ENCODE peak calls at places on chromosomes 1 and 21, in eight cellular contexts. One of them, this sample, is unnamed.

GRCh38 chr1:109271458-109271857 is 11.5 kb downstream of the PSRC1 start:
- DNase-seq in RPMI8226: no peak
- DNase-seq in sciatic nerve: no peak
- DNase-seq in hypothalamus: no peak
- DNase-seq in heart left ventricle: no peak
- DNase-seq in HuH-7.5: no peak
- DNase-seq in GOT3: no peak
- DNase-seq in fibroblast of mammary gland: no peak
- DNase-seq in this sample: no peak

GRCh38 chr1:246565751-246566127 is 322 bp downstream of the TFB2M start:
- DNase-seq in RPMI8226: no peak
- DNase-seq in sciatic nerve: no peak
- DNase-seq in hypothalamus: no peak
- DNase-seq in heart left ventricle: no peak
- DNase-seq in HuH-7.5: no peak
- DNase-seq in GOT3: no peak
- DNase-seq in fibroblast of mammary gland: peak; percentile 60
- DNase-seq in this sample: no peak

GRCh38 chr1:185156321-185156853 is 366 bp downstream of the TRMT1L start:
- DNase-seq in RPMI8226: peak; percentile 43
- DNase-seq in sciatic nerve: no peak
- DNase-seq in hypothalamus: no peak
- DNase-seq in heart left ventricle: no peak
- DNase-seq in HuH-7.5: no peak
- DNase-seq in GOT3: no peak
- DNase-seq in fibroblast of mammary gland: no peak
- DNase-seq in this sample: no peak

GRCh38 chr21:28871388-28872015 is 121.2 kb downstream of the LTN1 start:
- DNase-seq in RPMI8226: no peak
- DNase-seq in sciatic nerve: no peak
- DNase-seq in hypothalamus: no peak
- DNase-seq in heart left ventricle: no peak
- DNase-seq in HuH-7.5: no peak
- DNase-seq in GOT3: no peak
- DNase-seq in fibroblast of mammary gland: peak; percentile 51
- DNase-seq in this sample: no peak

GRCh38 chr1:201020647-201021332 is 2.7 kb downstream of the KIF21B start:
- DNase-seq in RPMI8226: peak; percentile 75
- DNase-seq in sciatic nerve: no peak
- DNase-seq in hypothalamus: peak; percentile 48
- DNase-seq in heart left ventricle: no peak
- DNase-seq in HuH-7.5: peak; percentile 57
- DNase-seq in GOT3: no peak
- DNase-seq in fibroblast of mammary gland: no peak
- DNase-seq in this sample: no peak

GRCh38 chr1:240366636-240367035 is 245.3 kb downstream of the GREM2 start:
- DNase-seq in RPMI8226: no peak
- DNase-seq in sciatic nerve: no peak
- DNase-seq in hypothalamus: no peak
- DNase-seq in heart left ventricle: no peak
- DNase-seq in HuH-7.5: no peak
- DNase-seq in GOT3: no peak
- DNase-seq in fibroblast of mammary gland: no peak
- DNase-seq in this sample: no peak

GRCh38 chr1:61050541-61051454 is 31.6 kb upstream of the NFIA start:
- DNase-seq in RPMI8226: no peak
- DNase-seq in sciatic nerve: peak; percentile 82
- DNase-seq in hypothalamus: no peak
- DNase-seq in heart left ventricle: peak; percentile 86
- DNase-seq in HuH-7.5: no peak
- DNase-seq in GOT3: no peak
- DNase-seq in fibroblast of mammary gland: no peak
- DNase-seq in this sample: peak; percentile 34

GRCh38 chr1:78045850-78046778 is at the start of gene GIPC2:
- DNase-seq in RPMI8226: no peak
- DNase-seq in sciatic nerve: no peak
- DNase-seq in hypothalamus: no peak
- DNase-seq in heart left ventricle: peak; percentile 66
- DNase-seq in HuH-7.5: peak; percentile 41
- DNase-seq in GOT3: no peak
- DNase-seq in fibroblast of mammary gland: peak; percentile 56
- DNase-seq in this sample: no peak

GRCh38 chr1:24770891-24771290 is 25.6 kb downstream of the CLIC4 start:
- DNase-seq in RPMI8226: no peak
- DNase-seq in sciatic nerve: no peak
- DNase-seq in hypothalamus: no peak
- DNase-seq in heart left ventricle: no peak
- DNase-seq in HuH-7.5: no peak
- DNase-seq in GOT3: no peak
- DNase-seq in fibroblast of mammary gland: no peak
- DNase-seq in this sample: no peak

GRCh38 chr1:244755673-244756072 is 79.8 kb upstream of the COX20 start:
- DNase-seq in RPMI8226: no peak
- DNase-seq in sciatic nerve: no peak
- DNase-seq in hypothalamus: no peak
- DNase-seq in heart left ventricle: no peak
- DNase-seq in HuH-7.5: no peak
- DNase-seq in GOT3: no peak
- DNase-seq in fibroblast of mammary gland: no peak
- DNase-seq in this sample: no peak

GRCh38 chr21:44485254-44485793 is 30.0 kb downstream of the LRRC3 start:
- DNase-seq in RPMI8226: peak; percentile 52
- DNase-seq in sciatic nerve: no peak
- DNase-seq in hypothalamus: no peak
- DNase-seq in heart left ventricle: no peak
- DNase-seq in HuH-7.5: no peak
- DNase-seq in GOT3: no peak
- DNase-seq in fibroblast of mammary gland: peak; percentile 36
- DNase-seq in this sample: no peak

GRCh38 chr1:1423245-1423597 is 2.1 kb upstream of the ANKRD65 start:
- DNase-seq in RPMI8226: no peak
- DNase-seq in sciatic nerve: no peak
- DNase-seq in hypothalamus: no peak
- DNase-seq in heart left ventricle: no peak
- DNase-seq in HuH-7.5: no peak
- DNase-seq in GOT3: no peak
- DNase-seq in fibroblast of mammary gland: no peak
- DNase-seq in this sample: no peak

GRCh38 chr1:48329489-48329888 is 107.0 kb downstream of the SLC5A9 start:
- DNase-seq in RPMI8226: no peak
- DNase-seq in sciatic nerve: no peak
- DNase-seq in hypothalamus: no peak
- DNase-seq in heart left ventricle: no peak
- DNase-seq in HuH-7.5: no peak
- DNase-seq in GOT3: no peak
- DNase-seq in fibroblast of mammary gland: no peak
- DNase-seq in this sample: no peak

GRCh38 chr21:45514311-45515021 is 27.8 kb downstream of the SLC19A1 start:
- DNase-seq in RPMI8226: no peak
- DNase-seq in sciatic nerve: peak; percentile 56
- DNase-seq in hypothalamus: no peak
- DNase-seq in heart left ventricle: peak; percentile 55
- DNase-seq in HuH-7.5: no peak
- DNase-seq in GOT3: no peak
- DNase-seq in fibroblast of mammary gland: no peak
- DNase-seq in this sample: no peak

GRCh38 chr1:80171101-80171500 is 1164.6 kb upstream of the ADGRL4 start:
- DNase-seq in RPMI8226: no peak
- DNase-seq in sciatic nerve: no peak
- DNase-seq in hypothalamus: no peak
- DNase-seq in heart left ventricle: no peak
- DNase-seq in HuH-7.5: no peak
- DNase-seq in GOT3: no peak
- DNase-seq in fibroblast of mammary gland: no peak
- DNase-seq in this sample: no peak

GRCh38 chr1:204992499-204992898 is 50.5 kb upstream of the CNTN2 start:
- DNase-seq in RPMI8226: no peak
- DNase-seq in sciatic nerve: no peak
- DNase-seq in hypothalamus: no peak
- DNase-seq in heart left ventricle: no peak
- DNase-seq in HuH-7.5: no peak
- DNase-seq in GOT3: no peak
- DNase-seq in fibroblast of mammary gland: no peak
- DNase-seq in this sample: no peak

This sample was measured in T1000.